ENCODE peak calls at places on chromosomes 5 and 9, in nine cellular contexts. One of them, this sample, is unnamed.

GRCh38 chr9:89350988-89351557 is 32.8 kb downstream of the SECISBP2 start:
- DNase-seq in stimulated activated CD4-positive, alpha-beta T cell treated with anti-CD3 and anti-CD28 coated beads, Interleukin-15, amount 100 ng/mL, for 1 hour: no peak
- DNase-seq in mammary epithelial cell: no peak
- DNase-seq in HT1080: no peak
- DNase-seq in non-pigmented ciliary epithelial cell: no peak
- DNase-seq in effector CD4-positive, alpha-beta T cell: no peak
- DNase-seq in GM23248: no peak
- DNase-seq in HuH-7: no peak
- DNase-seq in LoVo: no peak
- DNase-seq in this sample: no peak

GRCh38 chr9:130539473-130540223 is 39.7 kb upstream of the FUBP3 start:
- DNase-seq in stimulated activated CD4-positive, alpha-beta T cell treated with anti-CD3 and anti-CD28 coated beads, Interleukin-15, amount 100 ng/mL, for 1 hour: no peak
- DNase-seq in mammary epithelial cell: peak; percentile 88
- DNase-seq in HT1080: peak; percentile 83
- DNase-seq in non-pigmented ciliary epithelial cell: peak; percentile 18
- DNase-seq in effector CD4-positive, alpha-beta T cell: no peak
- DNase-seq in GM23248: peak; percentile 76
- DNase-seq in HuH-7: no peak
- DNase-seq in LoVo: peak; percentile 65
- DNase-seq in this sample: peak; percentile 41

GRCh38 chr5:161925960-161926359 is 78.0 kb downstream of the GABRA1 start:
- DNase-seq in stimulated activated CD4-positive, alpha-beta T cell treated with anti-CD3 and anti-CD28 coated beads, Interleukin-15, amount 100 ng/mL, for 1 hour: no peak
- DNase-seq in mammary epithelial cell: no peak
- DNase-seq in HT1080: no peak
- DNase-seq in non-pigmented ciliary epithelial cell: no peak
- DNase-seq in effector CD4-positive, alpha-beta T cell: no peak
- DNase-seq in GM23248: no peak
- DNase-seq in HuH-7: no peak
- DNase-seq in LoVo: no peak
- DNase-seq in this sample: no peak

GRCh38 chr9:136325354-136325753 is 2.0 kb upstream of the GPSM1 start:
- DNase-seq in stimulated activated CD4-positive, alpha-beta T cell treated with anti-CD3 and anti-CD28 coated beads, Interleukin-15, amount 100 ng/mL, for 1 hour: no peak
- DNase-seq in mammary epithelial cell: no peak
- DNase-seq in HT1080: no peak
- DNase-seq in non-pigmented ciliary epithelial cell: no peak
- DNase-seq in effector CD4-positive, alpha-beta T cell: no peak
- DNase-seq in GM23248: no peak
- DNase-seq in HuH-7: no peak
- DNase-seq in LoVo: no peak
- DNase-seq in this sample: no peak

GRCh38 chr5:61052870-61053269 is 107.9 kb downstream of the NDUFAF2 start:
- DNase-seq in stimulated activated CD4-positive, alpha-beta T cell treated with anti-CD3 and anti-CD28 coated beads, Interleukin-15, amount 100 ng/mL, for 1 hour: no peak
- DNase-seq in mammary epithelial cell: peak; percentile 93
- DNase-seq in HT1080: peak; percentile 90
- DNase-seq in non-pigmented ciliary epithelial cell: peak; percentile 66
- DNase-seq in effector CD4-positive, alpha-beta T cell: no peak
- DNase-seq in GM23248: peak; percentile 86
- DNase-seq in HuH-7: no peak
- DNase-seq in LoVo: peak; percentile 86
- DNase-seq in this sample: no peak

GRCh38 chr9:100884518-100884917 is 144.0 kb upstream of the PLPPR1 start:
- DNase-seq in stimulated activated CD4-positive, alpha-beta T cell treated with anti-CD3 and anti-CD28 coated beads, Interleukin-15, amount 100 ng/mL, for 1 hour: no peak
- DNase-seq in mammary epithelial cell: no peak
- DNase-seq in HT1080: no peak
- DNase-seq in non-pigmented ciliary epithelial cell: no peak
- DNase-seq in effector CD4-positive, alpha-beta T cell: no peak
- DNase-seq in GM23248: no peak
- DNase-seq in HuH-7: no peak
- DNase-seq in LoVo: no peak
- DNase-seq in this sample: no peak

GRCh38 chr5:39340486-39340885 is 23.8 kb downstream of the C9 start:
- DNase-seq in stimulated activated CD4-positive, alpha-beta T cell treated with anti-CD3 and anti-CD28 coated beads, Interleukin-15, amount 100 ng/mL, for 1 hour: no peak
- DNase-seq in mammary epithelial cell: no peak
- DNase-seq in HT1080: no peak
- DNase-seq in non-pigmented ciliary epithelial cell: no peak
- DNase-seq in effector CD4-positive, alpha-beta T cell: no peak
- DNase-seq in GM23248: peak; percentile 22
- DNase-seq in HuH-7: no peak
- DNase-seq in LoVo: no peak
- DNase-seq in this sample: no peak

GRCh38 chr5:140051950-140052349 is 8.9 kb upstream of the NRG2 start:
- DNase-seq in stimulated activated CD4-positive, alpha-beta T cell treated with anti-CD3 and anti-CD28 coated beads, Interleukin-15, amount 100 ng/mL, for 1 hour: no peak
- DNase-seq in mammary epithelial cell: no peak
- DNase-seq in HT1080: no peak
- DNase-seq in non-pigmented ciliary epithelial cell: no peak
- DNase-seq in effector CD4-positive, alpha-beta T cell: no peak
- DNase-seq in GM23248: no peak
- DNase-seq in HuH-7: no peak
- DNase-seq in LoVo: no peak
- DNase-seq in this sample: no peak

GRCh38 chr5:39774597-39774996 is 349.8 kb upstream of the DAB2 start:
- DNase-seq in stimulated activated CD4-positive, alpha-beta T cell treated with anti-CD3 and anti-CD28 coated beads, Interleukin-15, amount 100 ng/mL, for 1 hour: no peak
- DNase-seq in mammary epithelial cell: no peak
- DNase-seq in HT1080: no peak
- DNase-seq in non-pigmented ciliary epithelial cell: no peak
- DNase-seq in effector CD4-positive, alpha-beta T cell: no peak
- DNase-seq in GM23248: peak; percentile 2
- DNase-seq in HuH-7: no peak
- DNase-seq in LoVo: no peak
- DNase-seq in this sample: no peak

GRCh38 chr5:123696948-123697347 is 185.0 kb downstream of the CSNK1G3 start:
- DNase-seq in stimulated activated CD4-positive, alpha-beta T cell treated with anti-CD3 and anti-CD28 coated beads, Interleukin-15, amount 100 ng/mL, for 1 hour: no peak
- DNase-seq in mammary epithelial cell: peak; percentile 21
- DNase-seq in HT1080: peak; percentile 8
- DNase-seq in non-pigmented ciliary epithelial cell: no peak
- DNase-seq in effector CD4-positive, alpha-beta T cell: no peak
- DNase-seq in GM23248: peak; percentile 80
- DNase-seq in HuH-7: no peak
- DNase-seq in LoVo: no peak
- DNase-seq in this sample: peak; percentile 22

GRCh38 chr5:125549322-125549871 is 803.0 kb upstream of the ZNF608 start:
- DNase-seq in stimulated activated CD4-positive, alpha-beta T cell treated with anti-CD3 and anti-CD28 coated beads, Interleukin-15, amount 100 ng/mL, for 1 hour: no peak
- DNase-seq in mammary epithelial cell: no peak
- DNase-seq in HT1080: no peak
- DNase-seq in non-pigmented ciliary epithelial cell: no peak
- DNase-seq in effector CD4-positive, alpha-beta T cell: no peak
- DNase-seq in GM23248: no peak
- DNase-seq in HuH-7: no peak
- DNase-seq in LoVo: no peak
- DNase-seq in this sample: no peak

GRCh38 chr5:143231426-143231825 is 172.1 kb downstream of the NR3C1 start:
- DNase-seq in stimulated activated CD4-positive, alpha-beta T cell treated with anti-CD3 and anti-CD28 coated beads, Interleukin-15, amount 100 ng/mL, for 1 hour: no peak
- DNase-seq in mammary epithelial cell: no peak
- DNase-seq in HT1080: no peak
- DNase-seq in non-pigmented ciliary epithelial cell: no peak
- DNase-seq in effector CD4-positive, alpha-beta T cell: no peak
- DNase-seq in GM23248: no peak
- DNase-seq in HuH-7: no peak
- DNase-seq in LoVo: no peak
- DNase-seq in this sample: no peak

GRCh38 chr9:134787601-134788531 is 92.7 kb upstream of the FCN2 start:
- DNase-seq in stimulated activated CD4-positive, alpha-beta T cell treated with anti-CD3 and anti-CD28 coated beads, Interleukin-15, amount 100 ng/mL, for 1 hour: no peak
- DNase-seq in mammary epithelial cell: no peak
- DNase-seq in HT1080: no peak
- DNase-seq in non-pigmented ciliary epithelial cell: no peak
- DNase-seq in effector CD4-positive, alpha-beta T cell: no peak
- DNase-seq in GM23248: no peak
- DNase-seq in HuH-7: no peak
- DNase-seq in LoVo: no peak
- DNase-seq in this sample: no peak

GRCh38 chr9:110583237-110583636 is 3.7 kb upstream of the SVEP1 start:
- DNase-seq in stimulated activated CD4-positive, alpha-beta T cell treated with anti-CD3 and anti-CD28 coated beads, Interleukin-15, amount 100 ng/mL, for 1 hour: no peak
- DNase-seq in mammary epithelial cell: peak; percentile 48
- DNase-seq in HT1080: no peak
- DNase-seq in non-pigmented ciliary epithelial cell: no peak
- DNase-seq in effector CD4-positive, alpha-beta T cell: no peak
- DNase-seq in GM23248: peak; percentile 91
- DNase-seq in HuH-7: no peak
- DNase-seq in LoVo: no peak
- DNase-seq in this sample: no peak

GRCh38 chr5:127988149-127988755 is 95.3 kb upstream of the SLC12A2 start:
- DNase-seq in stimulated activated CD4-positive, alpha-beta T cell treated with anti-CD3 and anti-CD28 coated beads, Interleukin-15, amount 100 ng/mL, for 1 hour: no peak
- DNase-seq in mammary epithelial cell: peak; percentile 81
- DNase-seq in HT1080: peak; percentile 81
- DNase-seq in non-pigmented ciliary epithelial cell: peak; percentile 88
- DNase-seq in effector CD4-positive, alpha-beta T cell: no peak
- DNase-seq in GM23248: peak; percentile 72
- DNase-seq in HuH-7: no peak
- DNase-seq in LoVo: peak; percentile 70
- DNase-seq in this sample: no peak

GRCh38 chr9:129008986-129009583 is 19.0 kb downstream of the SH3GLB2 start:
- DNase-seq in stimulated activated CD4-positive, alpha-beta T cell treated with anti-CD3 and anti-CD28 coated beads, Interleukin-15, amount 100 ng/mL, for 1 hour: no peak
- DNase-seq in mammary epithelial cell: no peak
- DNase-seq in HT1080: no peak
- DNase-seq in non-pigmented ciliary epithelial cell: no peak
- DNase-seq in effector CD4-positive, alpha-beta T cell: no peak
- DNase-seq in GM23248: no peak
- DNase-seq in HuH-7: no peak
- DNase-seq in LoVo: no peak
- DNase-seq in this sample: no peak

GRCh38 chr5:88377240-88377639 is 108.6 kb upstream of the TMEM161B start:
- DNase-seq in stimulated activated CD4-positive, alpha-beta T cell treated with anti-CD3 and anti-CD28 coated beads, Interleukin-15, amount 100 ng/mL, for 1 hour: no peak
- DNase-seq in mammary epithelial cell: no peak
- DNase-seq in HT1080: no peak
- DNase-seq in non-pigmented ciliary epithelial cell: no peak
- DNase-seq in effector CD4-positive, alpha-beta T cell: no peak
- DNase-seq in GM23248: no peak
- DNase-seq in HuH-7: no peak
- DNase-seq in LoVo: no peak
- DNase-seq in this sample: no peak

GRCh38 chr9:97419315-97419867 is 7.5 kb downstream of the TDRD7 start:
- DNase-seq in stimulated activated CD4-positive, alpha-beta T cell treated with anti-CD3 and anti-CD28 coated beads, Interleukin-15, amount 100 ng/mL, for 1 hour: no peak
- DNase-seq in mammary epithelial cell: peak; percentile 25
- DNase-seq in HT1080: peak; percentile 55
- DNase-seq in non-pigmented ciliary epithelial cell: no peak
- DNase-seq in effector CD4-positive, alpha-beta T cell: no peak
- DNase-seq in GM23248: peak; percentile 76
- DNase-seq in HuH-7: no peak
- DNase-seq in LoVo: peak; percentile 28
- DNase-seq in this sample: no peak

GRCh38 chr9:132201780-132202703 is 40.2 kb downstream of the NTNG2 start:
- DNase-seq in stimulated activated CD4-positive, alpha-beta T cell treated with anti-CD3 and anti-CD28 coated beads, Interleukin-15, amount 100 ng/mL, for 1 hour: no peak
- DNase-seq in mammary epithelial cell: no peak
- DNase-seq in HT1080: no peak
- DNase-seq in non-pigmented ciliary epithelial cell: no peak
- DNase-seq in effector CD4-positive, alpha-beta T cell: no peak
- DNase-seq in GM23248: no peak
- DNase-seq in HuH-7: peak; percentile 59
- DNase-seq in LoVo: no peak
- DNase-seq in this sample: no peak

GRCh38 chr5:115398726-115399125 is 102.3 kb upstream of the CCDC112 start:
- DNase-seq in stimulated activated CD4-positive, alpha-beta T cell treated with anti-CD3 and anti-CD28 coated beads, Interleukin-15, amount 100 ng/mL, for 1 hour: no peak
- DNase-seq in mammary epithelial cell: peak; percentile 87
- DNase-seq in HT1080: peak; percentile 80
- DNase-seq in non-pigmented ciliary epithelial cell: no peak
- DNase-seq in effector CD4-positive, alpha-beta T cell: no peak
- DNase-seq in GM23248: peak; percentile 90
- DNase-seq in HuH-7: no peak
- DNase-seq in LoVo: no peak
- DNase-seq in this sample: no peak

GRCh38 chr5:55994502-55994997 is at the start of gene IL6ST:
- DNase-seq in stimulated activated CD4-positive, alpha-beta T cell treated with anti-CD3 and anti-CD28 coated beads, Interleukin-15, amount 100 ng/mL, for 1 hour: no peak
- DNase-seq in mammary epithelial cell: peak; percentile 83
- DNase-seq in HT1080: peak; percentile 79
- DNase-seq in non-pigmented ciliary epithelial cell: no peak
- DNase-seq in effector CD4-positive, alpha-beta T cell: peak; percentile 41
- DNase-seq in GM23248: peak; percentile 87
- DNase-seq in HuH-7: no peak
- DNase-seq in LoVo: peak; percentile 54
- DNase-seq in this sample: no peak

GRCh38 chr9:123246534-123246933 is 21.9 kb downstream of the STRBP start:
- DNase-seq in stimulated activated CD4-positive, alpha-beta T cell treated with anti-CD3 and anti-CD28 coated beads, Interleukin-15, amount 100 ng/mL, for 1 hour: no peak
- DNase-seq in mammary epithelial cell: no peak
- DNase-seq in HT1080: no peak
- DNase-seq in non-pigmented ciliary epithelial cell: peak; percentile 1
- DNase-seq in effector CD4-positive, alpha-beta T cell: no peak
- DNase-seq in GM23248: no peak
- DNase-seq in HuH-7: no peak
- DNase-seq in LoVo: peak; percentile 13
- DNase-seq in this sample: no peak

GRCh38 chr5:132427285-132428146 is 58.0 kb downstream of the SLC22A5 start:
- DNase-seq in stimulated activated CD4-positive, alpha-beta T cell treated with anti-CD3 and anti-CD28 coated beads, Interleukin-15, amount 100 ng/mL, for 1 hour: peak; percentile 25
- DNase-seq in mammary epithelial cell: no peak
- DNase-seq in HT1080: no peak
- DNase-seq in non-pigmented ciliary epithelial cell: no peak
- DNase-seq in effector CD4-positive, alpha-beta T cell: peak; percentile 55
- DNase-seq in GM23248: peak; percentile 30
- DNase-seq in HuH-7: no peak
- DNase-seq in LoVo: peak; percentile 70
- DNase-seq in this sample: no peak

GRCh38 chr5:102090770-102091169 is 205.3 kb downstream of the SLCO4C1 start:
- DNase-seq in stimulated activated CD4-positive, alpha-beta T cell treated with anti-CD3 and anti-CD28 coated beads, Interleukin-15, amount 100 ng/mL, for 1 hour: no peak
- DNase-seq in mammary epithelial cell: no peak
- DNase-seq in HT1080: peak; percentile 41
- DNase-seq in non-pigmented ciliary epithelial cell: no peak
- DNase-seq in effector CD4-positive, alpha-beta T cell: no peak
- DNase-seq in GM23248: peak; percentile 0
- DNase-seq in HuH-7: peak; percentile 39
- DNase-seq in LoVo: peak; percentile 28
- DNase-seq in this sample: no peak

GRCh38 chr5:68405026-68405684 is 189.6 kb downstream of the PIK3R1 start:
- DNase-seq in stimulated activated CD4-positive, alpha-beta T cell treated with anti-CD3 and anti-CD28 coated beads, Interleukin-15, amount 100 ng/mL, for 1 hour: no peak
- DNase-seq in mammary epithelial cell: peak; percentile 53
- DNase-seq in HT1080: no peak
- DNase-seq in non-pigmented ciliary epithelial cell: no peak
- DNase-seq in effector CD4-positive, alpha-beta T cell: no peak
- DNase-seq in GM23248: peak; percentile 25
- DNase-seq in HuH-7: no peak
- DNase-seq in LoVo: peak; percentile 43
- DNase-seq in this sample: no peak